ENCODE peak calls at places on chromosomes 16 and 17, in seven cellular contexts. One of them, this sample, is unnamed.

GRCh38 chr16:77834600-77834963 is 46.2 kb downstream of the VAT1L start:
- DNase-seq in OCI-LY7: no peak
- DNase-seq in fibroblast of pulmonary artery: peak
- DNase-seq in HCT116: no peak
- DNase-seq in cardiac muscle cell: peak
- DNase-seq in H1: no peak
- DNase-seq in bronchial epithelial cell: no peak
- DNase-seq in this sample: no peak

GRCh38 chr16:29807426-29808218 is 1.3 kb downstream of the MAZ start:
- DNase-seq in fibroblast of pulmonary artery: peak
- DNase-seq in bronchial epithelial cell: peak
- DNase-seq in HCT116: peak
- DNase-seq in cardiac muscle cell: peak
- DNase-seq in H1: peak
- DNase-seq in OCI-LY7: peak
- DNase-seq in this sample: peak

GRCh38 chr17:57636274-57636673 is 108.8 kb downstream of the CCDC182 start:
- DNase-seq in bronchial epithelial cell: peak
- DNase-seq in HCT116: no peak
- DNase-seq in OCI-LY7: peak
- DNase-seq in cardiac muscle cell: no peak
- DNase-seq in fibroblast of pulmonary artery: no peak
- DNase-seq in H1: no peak
- DNase-seq in this sample: no peak

GRCh38 chr17:72587156-72587555 is 466.3 kb downstream of the SOX9 start:
- DNase-seq in fibroblast of pulmonary artery: no peak
- DNase-seq in H1: no peak
- DNase-seq in cardiac muscle cell: no peak
- DNase-seq in HCT116: no peak
- DNase-seq in OCI-LY7: no peak
- DNase-seq in bronchial epithelial cell: peak
- DNase-seq in this sample: no peak

GRCh38 chr16:18983565-18984424 is at the start of gene TMC7:
- DNase-seq in cardiac muscle cell: peak
- DNase-seq in OCI-LY7: no peak
- DNase-seq in HCT116: peak
- DNase-seq in bronchial epithelial cell: peak
- DNase-seq in H1: peak
- DNase-seq in fibroblast of pulmonary artery: peak
- DNase-seq in this sample: peak

GRCh38 chr17:10265100-10265810 is 66.8 kb upstream of the GAS7 start:
- DNase-seq in fibroblast of pulmonary artery: no peak
- DNase-seq in OCI-LY7: no peak
- DNase-seq in H1: no peak
- DNase-seq in bronchial epithelial cell: no peak
- DNase-seq in HCT116: no peak
- DNase-seq in cardiac muscle cell: peak
- DNase-seq in this sample: peak

GRCh38 chr16:89983550-89983949 is 35.0 kb downstream of the DEF8 start:
- DNase-seq in H1: no peak
- DNase-seq in fibroblast of pulmonary artery: no peak
- DNase-seq in cardiac muscle cell: no peak
- DNase-seq in HCT116: no peak
- DNase-seq in bronchial epithelial cell: no peak
- DNase-seq in OCI-LY7: no peak
- DNase-seq in this sample: no peak

GRCh38 chr17:12973496-12974318 is 44.1 kb downstream of the ELAC2 start:
- DNase-seq in fibroblast of pulmonary artery: no peak
- DNase-seq in cardiac muscle cell: peak
- DNase-seq in OCI-LY7: no peak
- DNase-seq in H1: peak
- DNase-seq in bronchial epithelial cell: no peak
- DNase-seq in HCT116: no peak
- DNase-seq in this sample: no peak

GRCh38 chr17:77471984-77472836 is 331.4 kb downstream of the SEC14L1 start:
- DNase-seq in HCT116: no peak
- DNase-seq in fibroblast of pulmonary artery: peak
- DNase-seq in cardiac muscle cell: peak
- DNase-seq in H1: no peak
- DNase-seq in bronchial epithelial cell: peak
- DNase-seq in OCI-LY7: peak
- DNase-seq in this sample: no peak

GRCh38 chr17:79100405-79100804 is 25.8 kb downstream of the ENGASE start:
- DNase-seq in HCT116: no peak
- DNase-seq in fibroblast of pulmonary artery: no peak
- DNase-seq in OCI-LY7: no peak
- DNase-seq in H1: no peak
- DNase-seq in bronchial epithelial cell: no peak
- DNase-seq in cardiac muscle cell: no peak
- DNase-seq in this sample: no peak

GRCh38 chr16:81447383-81448101 is 2.9 kb downstream of the CMIP start:
- DNase-seq in HCT116: no peak
- DNase-seq in cardiac muscle cell: no peak
- DNase-seq in H1: no peak
- DNase-seq in fibroblast of pulmonary artery: no peak
- DNase-seq in bronchial epithelial cell: peak
- DNase-seq in OCI-LY7: no peak
- DNase-seq in this sample: no peak

DNA sequence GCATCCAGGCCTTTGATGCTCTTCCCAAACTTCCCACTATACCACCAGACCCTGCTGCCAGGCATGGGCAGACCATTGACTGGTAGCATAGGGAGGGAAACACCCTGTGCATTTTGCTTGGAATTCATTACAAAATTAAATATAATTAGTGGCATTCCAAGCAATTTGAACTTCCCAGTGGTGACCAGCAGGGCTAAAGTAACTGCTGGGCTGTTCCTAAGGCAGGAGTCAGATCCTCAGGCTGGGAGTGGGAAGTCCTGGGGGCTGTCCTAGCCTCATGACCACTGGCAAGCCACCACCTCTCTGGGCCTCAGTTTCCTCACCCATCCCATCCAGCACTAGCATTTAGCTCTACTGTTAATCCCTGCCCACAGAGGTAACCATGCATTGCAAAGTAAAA is 3.7 kb downstream of the PRR15L start:
- DNase-seq in OCI-LY7: no peak
- DNase-seq in bronchial epithelial cell: no peak
- DNase-seq in cardiac muscle cell: no peak
- DNase-seq in H1: no peak
- DNase-seq in HCT116: no peak
- DNase-seq in fibroblast of pulmonary artery: no peak
- DNase-seq in this sample: no peak
- TF ChIP-seq CTCF in OCI-LY7: no peak
- TF ChIP-seq CTCF in bronchial epithelial cell: no peak
- TF ChIP-seq CTCF in cardiac muscle cell: no peak
- TF ChIP-seq CTCF in H1: no peak
- TF ChIP-seq CTCF in HCT116: no peak
- TF ChIP-seq CTCF in fibroblast of pulmonary artery: no peak
- TF ChIP-seq CTCF in this sample: no peak

GRCh38 chr17:71402661-71403141 is 718.1 kb upstream of the SOX9 start:
- DNase-seq in H1: no peak
- DNase-seq in fibroblast of pulmonary artery: no peak
- DNase-seq in cardiac muscle cell: no peak
- DNase-seq in bronchial epithelial cell: peak
- DNase-seq in HCT116: no peak
- DNase-seq in OCI-LY7: no peak
- DNase-seq in this sample: no peak
- TF ChIP-seq CTCF in H1: no peak
- TF ChIP-seq CTCF in fibroblast of pulmonary artery: no peak
- TF ChIP-seq CTCF in cardiac muscle cell: no peak
- TF ChIP-seq CTCF in bronchial epithelial cell: no peak
- TF ChIP-seq CTCF in HCT116: no peak
- TF ChIP-seq CTCF in OCI-LY7: peak
- TF ChIP-seq CTCF in this sample: no peak

GRCh38 chr16:50324345-50324744 is 44.4 kb downstream of the BRD7 start:
- DNase-seq in HCT116: no peak
- DNase-seq in H1: no peak
- DNase-seq in cardiac muscle cell: no peak
- DNase-seq in OCI-LY7: no peak
- DNase-seq in bronchial epithelial cell: no peak
- DNase-seq in fibroblast of pulmonary artery: no peak
- DNase-seq in this sample: no peak

GRCh38 chr16:50323335-50324011 is 45.3 kb downstream of the BRD7 start:
- DNase-seq in cardiac muscle cell: peak
- DNase-seq in H1: no peak
- DNase-seq in HCT116: peak
- DNase-seq in OCI-LY7: no peak
- DNase-seq in bronchial epithelial cell: peak
- DNase-seq in fibroblast of pulmonary artery: peak
- DNase-seq in this sample: no peak

GRCh38 chr16:50326264-50326663 is 42.5 kb downstream of the BRD7 start:
- DNase-seq in HCT116: no peak
- DNase-seq in fibroblast of pulmonary artery: no peak
- DNase-seq in cardiac muscle cell: no peak
- DNase-seq in bronchial epithelial cell: no peak
- DNase-seq in OCI-LY7: no peak
- DNase-seq in H1: no peak
- DNase-seq in this sample: no peak

GRCh38 chr16:50329446-50330189 is 39.2 kb downstream of the BRD7 start:
- DNase-seq in HCT116: no peak
- DNase-seq in cardiac muscle cell: peak
- DNase-seq in fibroblast of pulmonary artery: no peak
- DNase-seq in OCI-LY7: no peak
- DNase-seq in H1: no peak
- DNase-seq in bronchial epithelial cell: no peak
- DNase-seq in this sample: no peak

GRCh38 chr16:50326835-50327465 is 41.8 kb downstream of the BRD7 start:
- DNase-seq in bronchial epithelial cell: peak
- DNase-seq in fibroblast of pulmonary artery: peak
- DNase-seq in H1: peak
- DNase-seq in HCT116: peak
- DNase-seq in OCI-LY7: peak
- DNase-seq in cardiac muscle cell: peak
- DNase-seq in this sample: peak
- TF ChIP-seq CTCF in bronchial epithelial cell: peak
- TF ChIP-seq CTCF in fibroblast of pulmonary artery: peak
- TF ChIP-seq CTCF in H1: peak
- TF ChIP-seq CTCF in HCT116: peak
- TF ChIP-seq CTCF in OCI-LY7: peak
- TF ChIP-seq CTCF in cardiac muscle cell: peak
- TF ChIP-seq CTCF in this sample: peak

GRCh38 chr17:2081564-2081963 is 26.7 kb downstream of the HIC1 start:
- DNase-seq in OCI-LY7: no peak
- DNase-seq in HCT116: no peak
- DNase-seq in H1: no peak
- DNase-seq in fibroblast of pulmonary artery: peak
- DNase-seq in cardiac muscle cell: no peak
- DNase-seq in bronchial epithelial cell: no peak
- DNase-seq in this sample: no peak
- TF ChIP-seq CTCF in OCI-LY7: no peak
- TF ChIP-seq CTCF in HCT116: no peak
- TF ChIP-seq CTCF in H1: no peak
- TF ChIP-seq CTCF in fibroblast of pulmonary artery: no peak
- TF ChIP-seq CTCF in cardiac muscle cell: no peak
- TF ChIP-seq CTCF in bronchial epithelial cell: no peak
- TF ChIP-seq CTCF in this sample: no peak

DNA sequence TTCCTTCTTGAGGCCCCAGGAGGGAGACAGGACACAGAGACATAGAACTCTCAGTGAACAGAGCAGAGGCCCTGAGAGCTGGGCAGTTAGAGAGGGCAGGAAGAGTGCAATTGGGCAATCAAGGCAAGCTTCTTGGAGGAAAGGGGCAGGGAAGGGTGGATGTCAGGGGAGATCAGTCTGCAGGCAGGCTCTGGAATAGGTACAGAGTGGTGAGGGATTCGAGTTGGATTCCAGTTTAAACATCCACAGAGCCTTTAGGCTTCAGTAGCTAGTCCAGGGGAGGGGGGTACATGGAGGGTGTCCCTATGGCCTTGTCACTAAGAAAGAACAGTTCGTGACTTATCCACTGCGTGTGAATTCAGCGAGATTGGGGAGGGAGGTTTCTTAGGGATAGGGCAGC is 2.0 kb downstream of the PYY start:
- DNase-seq in bronchial epithelial cell: no peak
- DNase-seq in cardiac muscle cell: no peak
- DNase-seq in H1: no peak
- DNase-seq in fibroblast of pulmonary artery: no peak
- DNase-seq in OCI-LY7: no peak
- DNase-seq in HCT116: no peak
- DNase-seq in this sample: no peak
- TF ChIP-seq CTCF in bronchial epithelial cell: no peak
- TF ChIP-seq CTCF in cardiac muscle cell: no peak
- TF ChIP-seq CTCF in H1: no peak
- TF ChIP-seq CTCF in fibroblast of pulmonary artery: no peak
- TF ChIP-seq CTCF in OCI-LY7: no peak
- TF ChIP-seq CTCF in HCT116: no peak
- TF ChIP-seq CTCF in this sample: no peak